ENCODE peak calls at places on chromosomes 6 and 20, in six cellular contexts. A is effector memory CD4-positive, alpha-beta T cell; B is AG08396; K is T47D; G is Right ventricle myocardium superior; W is A673. C is an unnamed sample.

GRCh38 chr6:146803601-146804000 is 204.8 kb downstream of the ADGB start:
- DNase-seq in A (no peak), B (no peak), K (no peak), G (peak), W (no peak), C (no peak)

GRCh38 chr6:35024601-35025054 is 116.5 kb downstream of the TCP11 start:
- DNase-seq in A (no peak), B (peak), K (peak), G (peak), W (no peak), C (no peak)

GRCh38 chr20:34220581-34220980 is 20.6 kb upstream of the ASIP start:
- DNase-seq in A (no peak), B (no peak), K (no peak), G (no peak), W (peak), C (no peak)

GRCh38 chr20:35502352-35502751 is 27.1 kb downstream of the C20orf173 start:
- DNase-seq in A (no peak), B (no peak), K (no peak), G (no peak), W (no peak), C (no peak)

GRCh38 chr6:7414811-7415210 is 25.2 kb downstream of the RIOK1 start:
- DNase-seq in A (no peak), B (peak), K (no peak), G (no peak), W (no peak), C (no peak)

GRCh38 chr6:12354499-12354898 is 64.3 kb downstream of the EDN1 start:
- DNase-seq in A (no peak), B (no peak), K (no peak), G (no peak), W (no peak), C (no peak)

GRCh38 chr6:27684264-27685211 is 211.6 kb upstream of the ZNF184 start:
- DNase-seq in A (peak), B (peak), K (no peak), G (no peak), W (peak), C (no peak)

GRCh38 chr6:167907837-167908681 is 81.3 kb downstream of the AFDN start:
- DNase-seq in A (no peak), B (peak), K (no peak), G (no peak), W (peak), C (no peak)

GRCh38 chr6:168226832-168227434 is 92.6 kb downstream of the DACT2 start:
- DNase-seq in A (no peak), B (no peak), K (no peak), G (no peak), W (no peak), C (no peak)

GRCh38 chr6:104682722-104683643 is 176.7 kb downstream of the HACE1 start:
- DNase-seq in A (peak), B (peak), K (no peak), G (peak), W (peak), C (peak)

GRCh38 chr6:107819976-107820551 is 4.0 kb downstream of the SCML4 start:
- DNase-seq in A (no peak), B (no peak), K (no peak), G (no peak), W (no peak), C (no peak)

GRCh38 chr6:582370-582769 is 74.5 kb downstream of the HUS1B start:
- DNase-seq in A (no peak), B (peak), K (no peak), G (no peak), W (no peak), C (no peak)

GRCh38 chr6:16657768-16658167 is 103.5 kb downstream of the ATXN1 start:
- DNase-seq in A (no peak), B (no peak), K (no peak), G (no peak), W (no peak), C (no peak)

GRCh38 chr6:41733707-41734665 is 1.4 kb downstream of the TFEB start:
- DNase-seq in A (peak), B (peak), K (peak), G (peak), W (peak), C (peak)

GRCh38 chr6:157432231-157432630 is 51.2 kb downstream of the ZDHHC14 start:
- DNase-seq in A (no peak), B (no peak), K (no peak), G (no peak), W (peak), C (no peak)

GRCh38 chr6:163625265-163625664 is 210.7 kb downstream of the QKI start:
- DNase-seq in A (no peak), B (no peak), K (no peak), G (no peak), W (no peak), C (no peak)

GRCh38 chr6:118551673-118552063 is 3.6 kb downstream of the PLN start:
- DNase-seq in A (no peak), B (peak), K (no peak), G (no peak), W (no peak), C (no peak)

GRCh38 chr6:93849857-93850256 is 430.5 kb upstream of the EPHA7 start:
- DNase-seq in A (no peak), B (no peak), K (no peak), G (no peak), W (no peak), C (no peak)

GRCh38 chr20:21166801-21167200 is 40.9 kb downstream of the KIZ start:
- DNase-seq in A (no peak), B (no peak), K (no peak), G (no peak), W (no peak), C (no peak)

GRCh38 chr6:7910654-7911344 is at the start of gene TXNDC5:
- DNase-seq in A (peak), B (peak), K (peak), G (peak), W (peak), C (peak)

GRCh38 chr6:127319686-127320085 is 23.7 kb downstream of the ECHDC1 start:
- DNase-seq in A (no peak), B (no peak), K (no peak), G (no peak), W (no peak), C (no peak)